ENCODE peak calls at places on chromosomes 5 and 9, in five cellular contexts. K is HepG2, B is pancreas, E is testis, D is NT2/D1. L is an unnamed sample. For H3K4me1, the result is how much of the 10 kb centered on the place peaks cover.

GRCh38 chr5:153959134-153959957 is 79.4 kb downstream of the FAM114A2 start:
- DNase-seq in B (no peak), E (no peak), K (no peak), D (peak), L (no peak)

GRCh38 chr5:95667219-95667618 is 15.6 kb downstream of the SPATA9 start:
- DNase-seq in E (no peak), B (no peak), D (no peak), K (no peak), L (no peak)

GRCh38 chr5:97563258-97563657 is 380.2 kb upstream of the RIOK2 start:
- DNase-seq in E (no peak), K (no peak), D (no peak), B (no peak), L (no peak)

GRCh38 chr5:56432326-56432725 is 199.2 kb upstream of the ANKRD55 start:
- DNase-seq in D (no peak), K (no peak), B (no peak), E (no peak), L (no peak)

GRCh38 chr9:110443146-110443877 is 105.6 kb upstream of the TXNDC8 start:
- DNase-seq in E (no peak), B (no peak), D (no peak), K (peak), L (no peak)

GRCh38 chr9:130632081-130632710 is 32.2 kb upstream of the PRDM12 start:
- DNase-seq in K (no peak), E (no peak), D (no peak), B (no peak), L (no peak)

GRCh38 chr5:138975098-138975847 is 100.1 kb upstream of the LRRTM2 start:
- DNase-seq in E (peak), B (no peak), K (no peak), D (no peak), L (no peak)

GRCh38 chr9:134374301-134375010 is 48.2 kb downstream of the RXRA start:
- DNase-seq in D (no peak), E (peak), B (no peak), K (no peak), L (no peak)

GRCh38 chr5:134989291-134989830 is 21.7 kb downstream of the CATSPER3 start:
- DNase-seq in D (no peak), K (no peak), B (no peak), E (no peak), L (no peak)

GRCh38 chr9:11701706-11702105 is 991.5 kb upstream of the TYRP1 start:
- DNase-seq in D (no peak), E (no peak), K (no peak), B (no peak), L (no peak)

DNA sequence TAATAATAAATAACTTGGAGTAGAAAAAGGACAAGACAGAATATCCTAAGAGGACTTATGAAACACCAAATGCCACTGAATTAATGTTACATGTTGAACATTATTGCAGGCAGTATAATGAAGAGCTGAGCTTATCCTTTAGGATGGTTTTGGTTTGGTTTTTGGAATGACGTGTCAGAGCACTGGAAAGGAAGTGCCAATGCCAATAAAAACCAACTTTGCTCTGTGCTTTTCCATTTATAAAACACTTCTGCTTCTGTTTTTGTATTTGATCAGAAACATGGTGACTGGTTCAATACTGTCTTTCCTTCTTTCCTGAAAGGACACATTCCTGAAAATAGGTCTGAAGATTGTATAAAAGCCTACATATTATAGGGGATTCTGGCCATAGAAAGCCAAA is 4.2 kb downstream of the MEGF10 start:
- DNase-seq in E (no peak), D (no peak), B (no peak), K (no peak), L (no peak)
- H3K4me1 ChIP-seq in E (under half), D (under half), B (under half), K (under half), L (under half)

GRCh38 chr5:9350301-9350797 is 195.5 kb downstream of the SEMA5A start:
- DNase-seq in E (no peak), B (no peak), D (no peak), K (no peak), L (no peak)
- H3K4me1 ChIP-seq in E (under half), B (under half), D (under half), K (under half), L (under half)

DNA sequence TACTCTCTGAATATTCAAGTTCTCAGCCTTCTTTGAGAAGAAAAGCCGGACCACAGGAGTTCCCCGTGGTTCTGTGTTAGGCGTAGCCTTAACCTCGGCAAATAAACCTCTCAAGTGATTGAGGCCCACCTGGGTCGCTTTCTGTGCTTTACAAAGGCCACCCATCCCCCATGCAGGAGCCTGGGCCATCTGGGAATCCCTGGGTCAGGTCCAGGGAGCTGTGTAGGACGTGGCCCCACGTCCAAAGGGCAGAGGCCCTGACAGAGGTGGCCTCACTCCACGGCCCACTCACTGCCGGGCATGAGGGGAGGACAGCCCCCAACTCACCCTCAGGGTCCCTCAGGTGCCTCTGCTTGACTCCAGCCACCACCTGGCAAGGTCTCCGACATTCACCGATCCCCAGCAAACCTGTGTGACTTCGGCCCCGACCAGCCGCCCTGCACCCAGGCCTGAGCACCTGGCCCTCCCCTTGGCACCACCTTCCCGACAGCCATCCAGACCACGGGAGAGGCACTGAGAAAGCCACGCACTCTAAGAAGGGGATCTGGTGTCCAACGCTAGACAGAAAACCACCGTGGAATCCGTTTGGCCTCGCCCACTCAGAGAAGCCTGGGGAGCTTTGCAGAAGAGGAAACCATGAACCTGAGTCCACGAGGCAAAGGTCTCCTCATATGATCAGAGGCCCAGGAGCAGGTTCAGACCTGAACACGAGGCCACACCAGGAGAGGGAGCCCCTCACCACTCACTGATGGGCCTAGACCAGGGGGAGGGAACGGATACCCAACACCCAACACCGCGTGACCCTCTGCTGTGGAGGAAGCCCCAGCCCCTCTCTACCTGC is 4.5 kb downstream of the SLC12A7 start:
- DNase-seq in E (no peak), B (no peak), K (peak), D (no peak), L (no peak)
- H3K4me1 ChIP-seq in E (half or more), B (under half), K (half or more), D (under half), L (half or more)

GRCh38 chr9:107732781-107733529 is 243.4 kb upstream of the KLF4 start:
- DNase-seq in K (no peak), D (no peak), E (peak), B (no peak), L (no peak)
- H3K4me1 ChIP-seq in K (under half), D (under half), E (under half), B (under half), L (under half)

DNA sequence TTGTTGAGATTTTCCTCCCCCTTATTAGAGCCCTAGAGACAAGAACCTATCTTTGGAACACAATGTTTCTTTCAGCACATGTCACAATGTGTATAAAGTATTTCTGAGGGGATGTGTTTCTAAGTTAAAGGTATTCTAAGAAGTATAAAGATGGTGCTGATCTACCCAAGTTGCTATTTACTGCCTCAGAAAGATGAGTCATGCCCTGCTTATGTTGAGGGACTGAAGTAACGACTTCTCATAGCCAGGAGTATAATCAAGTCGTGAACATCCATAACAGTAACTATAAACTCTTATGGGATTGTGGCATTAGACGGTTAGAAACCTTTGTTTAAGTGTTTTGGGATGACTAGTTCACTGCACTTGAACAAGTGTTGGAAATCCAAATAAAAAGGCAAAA is 12.0 kb upstream of the TMEM252 start:
- DNase-seq in K (no peak), D (no peak), E (no peak), B (no peak), L (no peak)
- H3K4me1 ChIP-seq in K (under half), D (under half), E (under half), B (under half), L (under half)

L was measured in esophagus muscularis mucosa.